ENCODE peak calls at places on chromosomes 7 and 10, in seven cellular contexts. J is cardiac muscle cell; A is fibroblast of villous mesenchyme; X is germinal center; E is type B pancreatic cell; P is skeletal muscle cell; I is stimulated activated CD8-positive, alpha-beta memory T cell treated with anti-CD3 and anti-CD28 coated beads, Interleukin-12 subunit alpha, Interleukin-12 subunit beta, amount 100 ng/mL, for 1 hour. R is an unnamed sample.

GRCh38 chr10:93437946-93438795 is 44.0 kb downstream of the MYOF start:
- DNase-seq in E (no peak), J (no peak), I (no peak), X (no peak), A (peak; percentile 68), P (peak; percentile 55), R (no peak)

GRCh38 chr10:1400129-1400865 is 337.0 kb downstream of the ADARB2 start:
- DNase-seq in J (no peak), A (no peak), I (no peak), X (no peak), E (no peak), P (no peak), R (no peak)

GRCh38 chr7:33334349-33334748 is 205.0 kb downstream of the BBS9 start:
- DNase-seq in A (no peak), P (no peak), X (no peak), E (no peak), J (peak; percentile 25), I (no peak), R (peak; percentile 39)

GRCh38 chr10:61973169-61973568 is 71.7 kb downstream of the ARID5B start:
- DNase-seq in E (no peak), J (no peak), A (peak; percentile 51), X (no peak), I (no peak), P (no peak), R (no peak)

GRCh38 chr10:98299341-98299740 is 31.3 kb upstream of the LOXL4 start:
- DNase-seq in A (peak; percentile 33), I (no peak), P (no peak), X (no peak), E (no peak), J (peak; percentile 69), R (no peak)

GRCh38 chr7:110790992-110791391 is 299.9 kb upstream of the LRRN3 start:
- DNase-seq in P (no peak), I (no peak), E (no peak), A (no peak), J (no peak), X (no peak), R (no peak)

GRCh38 chr7:110157631-110158362 is 933.1 kb upstream of the LRRN3 start:
- DNase-seq in I (no peak), X (no peak), A (no peak), E (no peak), P (no peak), J (no peak), R (no peak)

GRCh38 chr10:59905066-59905734 is 1.2 kb downstream of the CCDC6 start:
- DNase-seq in A (peak; percentile 28), I (no peak), E (no peak), X (peak; percentile 83), P (no peak), J (peak; percentile 60), R (peak; percentile 49)

GRCh38 chr10:92801978-92802872 is 46.1 kb upstream of the EXOC6 start:
- DNase-seq in X (no peak), P (no peak), J (no peak), I (no peak), E (no peak), A (no peak), R (peak; percentile 16)

GRCh38 chr7:33195264-33195663 is 65.9 kb downstream of the BBS9 start:
- DNase-seq in J (no peak), X (no peak), A (peak; percentile 69), P (peak; percentile 88), I (no peak), E (no peak), R (no peak)

GRCh38 chr10:42594246-42594650 is 44.1 kb downstream of the ZNF33B start:
- DNase-seq in I (no peak), J (no peak), A (peak; percentile 85), X (no peak), E (no peak), P (no peak), R (no peak)

GRCh38 chr7:44379366-44380178 is 54.2 kb upstream of the CAMK2B start:
- DNase-seq in A (peak; percentile 35), P (no peak), E (no peak), I (no peak), X (no peak), J (no peak), R (no peak)

R was measured in NAMALWA.